ENCODE peak calls at places on chromosome 10, in four cellular contexts. X, D, G and Z are unnamed samples.
A peak's percentile ranks its signal among the peaks of the same experiment; 100 is the strongest.

GRCh38 chr10:30505543-30506298 is 71.7 kb downstream of the MAP3K8 start:
- DNase-seq in X (no peak), D (no peak), G (no peak), Z (no peak)

GRCh38 chr10:128367807-128368206 is 241.6 kb upstream of the MKI67 start:
- DNase-seq in X (no peak), D (no peak), G (no peak), Z (no peak)

GRCh38 chr10:16566202-16566805 is 44.6 kb upstream of the C1QL3 start:
- DNase-seq in X (no peak), D (no peak), G (no peak), Z (no peak)

GRCh38 chr10:59844436-59844835 is 61.9 kb downstream of the CCDC6 start:
- DNase-seq in X (no peak), D (no peak), G (no peak), Z (no peak)

GRCh38 chr10:118698421-118698820 is 56.3 kb downstream of the CACUL1 start:
- DNase-seq in X (peak; percentile 82), D (no peak), G (peak; percentile 72), Z (peak; percentile 31)

GRCh38 chr10:5603091-5603847 is 63.1 kb downstream of the ASB13 start:
- DNase-seq in X (no peak), D (no peak), G (no peak), Z (no peak)

GRCh38 chr10:46231087-46231486 is 55.7 kb upstream of the ANTXRL start:
- DNase-seq in X (no peak), D (no peak), G (no peak), Z (no peak)

GRCh38 chr10:72127571-72127970 is 39.2 kb upstream of the SPOCK2 start:
- DNase-seq in X (no peak), D (no peak), G (no peak), Z (no peak)

GRCh38 chr10:48404646-48405045 is 98.2 kb downstream of the MAPK8 start:
- DNase-seq in X (no peak), D (no peak), G (peak; percentile 67), Z (no peak)

GRCh38 chr10:20970708-20971107 is 73.6 kb upstream of the NEBL start:
- DNase-seq in X (no peak), D (no peak), G (no peak), Z (no peak)

GRCh38 chr10:69374242-69374641 is 42.5 kb downstream of the TACR2 start:
- DNase-seq in X (no peak), D (no peak), G (no peak), Z (no peak)

GRCh38 chr10:69377191-69377590 is 39.5 kb downstream of the TACR2 start:
- DNase-seq in X (no peak), D (no peak), G (no peak), Z (no peak)

GRCh38 chr10:69376662-69377061 is 40.1 kb downstream of the TACR2 start:
- DNase-seq in X (no peak), D (no peak), G (no peak), Z (no peak)

GRCh38 chr10:69375307-69376151 is 41.2 kb downstream of the TACR2 start:
- DNase-seq in X (no peak), D (peak; percentile 87), G (no peak), Z (no peak)

GRCh38 chr10:69374931-69375306 is 41.8 kb downstream of the TACR2 start:
- DNase-seq in X (no peak), D (no peak), G (no peak), Z (no peak)
- H3K27ac ChIP-seq in X (peak overlapping the region; percentile 19), D (no peak overlapping the region), G (no peak overlapping the region), Z (no peak overlapping the region)

DNA sequence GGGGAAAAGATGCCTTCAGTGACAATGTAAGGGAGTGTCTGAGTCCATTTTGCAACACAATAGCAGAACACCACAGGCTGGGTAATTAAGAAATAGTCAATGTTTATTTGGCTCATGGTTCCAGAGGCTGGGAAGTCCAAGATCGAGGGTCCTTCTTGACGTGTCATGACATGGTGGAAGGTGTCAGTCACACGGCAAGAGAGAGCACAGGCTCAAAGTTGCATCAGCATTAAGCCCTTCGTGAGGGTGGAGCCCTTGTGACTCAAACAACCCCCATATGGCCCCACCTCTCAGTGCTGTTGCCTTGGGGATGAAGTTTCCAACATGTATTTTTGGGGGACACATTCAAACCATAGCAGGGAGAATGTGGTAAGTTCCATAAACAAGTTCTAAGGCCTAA is 24.6 kb upstream of the GTPBP4 start:
- DNase-seq in X (no peak), D (no peak), G (no peak), Z (no peak)
- H3K27ac ChIP-seq in X (no peak overlapping the region), D (no peak overlapping the region), G (no peak overlapping the region), Z (no peak overlapping the region)

GRCh38 chr10:10045765-10046028 is 972.0 kb upstream of the CELF2 start:
- DNase-seq in X (no peak), D (no peak), G (no peak), Z (no peak)
- H3K27ac ChIP-seq in X (no peak overlapping the region), D (no peak overlapping the region), G (no peak overlapping the region), Z (no peak overlapping the region)

DNA sequence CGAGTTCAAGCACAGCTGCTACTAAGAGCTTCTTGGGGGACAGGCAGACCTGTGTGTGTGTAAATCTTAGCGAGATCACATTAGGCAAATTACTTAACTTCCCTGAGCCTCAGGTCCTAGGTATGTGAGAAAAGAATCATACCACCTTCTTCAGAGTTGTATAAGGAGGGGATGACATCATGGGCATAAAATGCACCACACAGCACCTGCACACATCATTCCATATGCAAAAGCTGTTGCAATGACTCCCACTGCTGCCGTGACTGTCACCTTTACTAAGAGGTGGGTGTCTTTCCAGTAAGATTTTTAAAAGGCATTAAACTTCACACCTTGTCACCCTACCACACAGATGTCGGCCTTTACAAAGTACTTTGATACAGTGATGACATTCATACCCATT is 146.0 kb downstream of the FANK1 start:
- DNase-seq in X (no peak), D (no peak), G (no peak), Z (no peak)
- H3K27ac ChIP-seq in X (no peak overlapping the region), D (no peak overlapping the region), G (no peak overlapping the region), Z (peak overlapping the region; percentile 15)

GRCh38 chr10:34746094-34746493 is 69.0 kb downstream of the PARD3 start:
- DNase-seq in X (no peak), D (no peak), G (no peak), Z (peak; percentile 77)

GRCh38 chr10:34743804-34744203 is 71.3 kb downstream of the PARD3 start:
- DNase-seq in X (no peak), D (no peak), G (peak; percentile 34), Z (no peak)

GRCh38 chr10:34742456-34742855 is 72.6 kb downstream of the PARD3 start:
- DNase-seq in X (no peak), D (no peak), G (peak; percentile 55), Z (no peak)

GRCh38 chr10:34745244-34745643 is 69.9 kb downstream of the PARD3 start:
- DNase-seq in X (no peak), D (no peak), G (no peak), Z (no peak)

GRCh38 chr10:34744590-34744989 is 70.5 kb downstream of the PARD3 start:
- DNase-seq in X (no peak), D (no peak), G (no peak), Z (no peak)
- H3K27ac ChIP-seq in X (no peak overlapping the region), D (no peak overlapping the region), G (no peak overlapping the region), Z (no peak overlapping the region)

DNA sequence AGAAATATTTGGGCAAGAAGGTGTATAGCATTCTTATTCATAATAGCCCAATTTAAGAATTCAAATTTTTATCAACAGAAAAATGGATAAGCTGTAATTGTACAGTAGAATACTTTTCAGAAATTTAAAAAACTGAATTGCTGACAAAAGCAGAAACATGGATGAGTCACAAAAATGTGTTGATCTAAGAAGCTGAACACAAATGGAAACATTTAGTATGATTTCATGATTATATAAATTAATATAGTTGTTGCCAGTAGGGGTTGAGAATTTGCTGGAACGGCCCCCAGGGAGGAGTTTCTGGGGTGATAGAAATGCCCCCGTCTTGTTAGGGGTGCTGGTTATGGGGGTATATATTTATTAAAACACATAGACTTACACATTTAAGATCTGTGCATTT is 179.1 kb downstream of the KLF6 start:
- DNase-seq in X (no peak), D (no peak), G (peak; percentile 42), Z (no peak)
- H3K27ac ChIP-seq in X (no peak overlapping the region), D (no peak overlapping the region), G (no peak overlapping the region), Z (no peak overlapping the region)

GRCh38 chr10:103802081-103802480 is 53.3 kb downstream of the SH3PXD2A start:
- DNase-seq in X (no peak), D (no peak), G (no peak), Z (no peak)
- H3K27ac ChIP-seq in X (no peak overlapping the region), D (no peak overlapping the region), G (no peak overlapping the region), Z (no peak overlapping the region)

DNA sequence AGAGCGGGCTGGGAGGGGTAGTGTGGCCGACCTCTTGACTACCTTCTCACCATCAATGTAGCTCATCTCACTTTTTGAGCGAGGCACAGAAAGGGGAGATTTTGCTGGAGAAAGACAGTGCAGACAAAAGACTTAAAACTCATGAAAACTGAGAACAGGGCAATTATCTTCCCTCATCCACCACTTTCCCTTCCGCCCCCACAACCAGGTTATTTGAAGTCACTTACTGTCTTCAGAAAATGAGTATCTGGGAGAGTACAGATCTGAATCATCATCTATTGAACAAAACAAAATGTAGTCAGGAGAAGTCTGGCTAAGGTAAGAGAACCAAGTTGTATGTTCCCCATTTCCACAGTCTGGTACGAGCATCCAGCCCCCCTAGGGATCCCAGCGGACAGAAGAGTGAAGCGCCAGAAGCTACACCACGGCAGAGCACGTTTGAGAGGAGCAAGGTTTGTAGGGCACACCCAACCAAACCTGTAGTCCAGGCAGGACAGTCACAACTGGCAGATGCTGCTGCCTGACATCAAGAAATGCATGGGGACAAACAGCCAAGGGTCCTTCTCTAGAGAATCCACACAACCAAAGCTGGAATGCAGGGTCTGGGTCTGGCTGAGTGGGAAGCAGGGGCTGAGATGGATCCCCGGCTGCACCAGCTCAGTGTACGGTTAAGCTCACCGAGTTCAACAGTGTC is 93.4 kb upstream of the PDLIM1 start:
- DNase-seq in X (no peak), D (no peak), G (no peak), Z (no peak)
- H3K27ac ChIP-seq in X (no peak overlapping the region), D (no peak overlapping the region), G (no peak overlapping the region), Z (no peak overlapping the region)